ENCODE peak calls at places on chromosome 3, in five cellular contexts. I is pulmonary artery endothelial cell, N is activated T-helper 1 cell treated with Interleukin-2 at 50 U/mL for 16 hours, R is activated T-cell treated with anti-CD3 and anti-CD28 coated beads for 1 hour, A is neuronal stem cell. W is an unnamed sample.

GRCh38 chr3:183266454-183266853 is 13.4 kb downstream of the B3GNT5 start:
- DNase-seq in I (no peak), N (no peak), R (no peak), A (no peak), W (no peak)

GRCh38 chr3:55888282-55888855 is 401.3 kb upstream of the WNT5A start:
- DNase-seq in I (no peak), N (no peak), R (no peak), A (no peak), W (no peak)

GRCh38 chr3:42424911-42425310 is 14.5 kb upstream of the LYZL4 start:
- DNase-seq in I (no peak), N (no peak), R (no peak), A (no peak), W (no peak)

GRCh38 chr3:50139718-50140423 is 15.3 kb upstream of the SEMA3F start:
- DNase-seq in I (no peak), N (no peak), R (no peak), A (no peak), W (no peak)

GRCh38 chr3:25156526-25157075 is 271.5 kb upstream of the RARB start:
- DNase-seq in I (peak), N (no peak), R (no peak), A (peak), W (no peak)

GRCh38 chr3:154040283-154040682 is 80.9 kb upstream of the ARHGEF26 start:
- DNase-seq in I (no peak), N (no peak), R (no peak), A (no peak), W (no peak)

GRCh38 chr3:7789324-7789723 is 712.3 kb upstream of the LMCD1 start:
- DNase-seq in I (no peak), N (no peak), R (no peak), A (no peak), W (no peak)

GRCh38 chr3:87088984-87089841 is 98.3 kb upstream of the VGLL3 start:
- DNase-seq in I (no peak), N (no peak), R (no peak), A (no peak), W (peak)

GRCh38 chr3:120614765-120615164 is 18.6 kb downstream of the NDUFB4 start:
- DNase-seq in I (no peak), N (no peak), R (no peak), A (no peak), W (no peak)

GRCh38 chr3:149369991-149370866 is 7.2 kb downstream of the TM4SF1 start:
- DNase-seq in I (no peak), N (no peak), R (no peak), A (no peak), W (no peak)

GRCh38 chr3:20141841-20142240 is 44.2 kb downstream of the SGO1 start:
- DNase-seq in I (no peak), N (no peak), R (no peak), A (peak), W (no peak)

W was measured in GM12891.